ENCODE peak calls at places on chromosomes 7 and 10, in nine cellular contexts. One of them, this sample, is unnamed.
A peak's percentile ranks its signal among the peaks of the same experiment; 100 is the strongest.

GRCh38 chr7:101527844-101528667 is 101.0 kb downstream of the MYL10 start:
- DNase-seq in transverse colon: no peak
- DNase-seq in tibial nerve: no peak
- DNase-seq in upper lobe of left lung: no peak
- DNase-seq in esophagus muscularis mucosa: no peak
- DNase-seq in A549: no peak
- DNase-seq in ovary: no peak
- DNase-seq in sigmoid colon: no peak
- DNase-seq in H1: no peak
- DNase-seq in this sample: no peak

GRCh38 chr7:154584352-154585252 is 418.3 kb downstream of the PAXIP1 start:
- DNase-seq in transverse colon: no peak
- DNase-seq in tibial nerve: no peak
- DNase-seq in upper lobe of left lung: peak; percentile 40
- DNase-seq in esophagus muscularis mucosa: peak; percentile 88
- DNase-seq in A549: peak; percentile 9
- DNase-seq in ovary: no peak
- DNase-seq in sigmoid colon: no peak
- DNase-seq in H1: no peak
- DNase-seq in this sample: no peak

GRCh38 chr10:126059101-126059826 is 162.9 kb downstream of the FANK1 start:
- DNase-seq in transverse colon: no peak
- DNase-seq in tibial nerve: no peak
- DNase-seq in upper lobe of left lung: no peak
- DNase-seq in esophagus muscularis mucosa: no peak
- DNase-seq in A549: no peak
- DNase-seq in ovary: no peak
- DNase-seq in sigmoid colon: no peak
- DNase-seq in H1: no peak
- DNase-seq in this sample: no peak

GRCh38 chr7:26213821-26214515 is 12.4 kb downstream of the CBX3 start:
- DNase-seq in transverse colon: no peak
- DNase-seq in tibial nerve: no peak
- DNase-seq in upper lobe of left lung: no peak
- DNase-seq in esophagus muscularis mucosa: no peak
- DNase-seq in A549: no peak
- DNase-seq in ovary: no peak
- DNase-seq in sigmoid colon: no peak
- DNase-seq in H1: no peak
- DNase-seq in this sample: no peak

GRCh38 chr10:6748981-6749630 is 169.0 kb upstream of the PRKCQ start:
- DNase-seq in transverse colon: no peak
- DNase-seq in tibial nerve: no peak
- DNase-seq in upper lobe of left lung: no peak
- DNase-seq in esophagus muscularis mucosa: no peak
- DNase-seq in A549: no peak
- DNase-seq in ovary: no peak
- DNase-seq in sigmoid colon: no peak
- DNase-seq in H1: no peak
- DNase-seq in this sample: no peak

GRCh38 chr7:32228601-32229000 is 158.4 kb upstream of the PDE1C start:
- DNase-seq in transverse colon: no peak
- DNase-seq in tibial nerve: no peak
- DNase-seq in upper lobe of left lung: no peak
- DNase-seq in esophagus muscularis mucosa: no peak
- DNase-seq in A549: no peak
- DNase-seq in ovary: no peak
- DNase-seq in sigmoid colon: no peak
- DNase-seq in H1: no peak
- DNase-seq in this sample: no peak

GRCh38 chr10:11794566-11794965 is 28.6 kb upstream of the PROSER2 start:
- DNase-seq in transverse colon: no peak
- DNase-seq in tibial nerve: no peak
- DNase-seq in upper lobe of left lung: no peak
- DNase-seq in esophagus muscularis mucosa: no peak
- DNase-seq in A549: peak; percentile 68
- DNase-seq in ovary: no peak
- DNase-seq in sigmoid colon: no peak
- DNase-seq in H1: no peak
- DNase-seq in this sample: no peak

GRCh38 chr7:143259765-143260164 is 3.5 kb upstream of the GSTK1 start:
- DNase-seq in transverse colon: no peak
- DNase-seq in tibial nerve: no peak
- DNase-seq in upper lobe of left lung: no peak
- DNase-seq in esophagus muscularis mucosa: no peak
- DNase-seq in A549: no peak
- DNase-seq in ovary: no peak
- DNase-seq in sigmoid colon: no peak
- DNase-seq in H1: no peak
- DNase-seq in this sample: no peak

GRCh38 chr10:17547026-17547425 is 70.1 kb downstream of the HACD1 start:
- DNase-seq in transverse colon: no peak
- DNase-seq in tibial nerve: no peak
- DNase-seq in upper lobe of left lung: no peak
- DNase-seq in esophagus muscularis mucosa: no peak
- DNase-seq in A549: no peak
- DNase-seq in ovary: no peak
- DNase-seq in sigmoid colon: no peak
- DNase-seq in H1: no peak
- DNase-seq in this sample: no peak

GRCh38 chr10:84177541-84178386 is 4.2 kb downstream of the GPR15LG start:
- DNase-seq in transverse colon: no peak
- DNase-seq in tibial nerve: no peak
- DNase-seq in upper lobe of left lung: peak; percentile 40
- DNase-seq in esophagus muscularis mucosa: no peak
- DNase-seq in A549: no peak
- DNase-seq in ovary: no peak
- DNase-seq in sigmoid colon: no peak
- DNase-seq in H1: no peak
- DNase-seq in this sample: no peak

GRCh38 chr7:25069900-25070443 is 55.1 kb downstream of the CYCS start:
- DNase-seq in transverse colon: peak; percentile 39
- DNase-seq in tibial nerve: no peak
- DNase-seq in upper lobe of left lung: peak; percentile 42
- DNase-seq in esophagus muscularis mucosa: no peak
- DNase-seq in A549: peak; percentile 84
- DNase-seq in ovary: peak; percentile 45
- DNase-seq in sigmoid colon: peak; percentile 66
- DNase-seq in H1: no peak
- DNase-seq in this sample: no peak

GRCh38 chr7:78368781-78369180 is 570.2 kb downstream of the PHTF2 start:
- DNase-seq in transverse colon: no peak
- DNase-seq in tibial nerve: no peak
- DNase-seq in upper lobe of left lung: no peak
- DNase-seq in esophagus muscularis mucosa: no peak
- DNase-seq in A549: no peak
- DNase-seq in ovary: no peak
- DNase-seq in sigmoid colon: no peak
- DNase-seq in H1: no peak
- DNase-seq in this sample: no peak

GRCh38 chr7:19747740-19748339 is 25.6 kb downstream of the TMEM196 start:
- DNase-seq in transverse colon: no peak
- DNase-seq in tibial nerve: no peak
- DNase-seq in upper lobe of left lung: no peak
- DNase-seq in esophagus muscularis mucosa: no peak
- DNase-seq in A549: peak; percentile 33
- DNase-seq in ovary: no peak
- DNase-seq in sigmoid colon: no peak
- DNase-seq in H1: no peak
- DNase-seq in this sample: no peak

GRCh38 chr7:141674702-141675101 is 27.3 kb downstream of the DENND11 start:
- DNase-seq in transverse colon: no peak
- DNase-seq in tibial nerve: no peak
- DNase-seq in upper lobe of left lung: no peak
- DNase-seq in esophagus muscularis mucosa: no peak
- DNase-seq in A549: no peak
- DNase-seq in ovary: no peak
- DNase-seq in sigmoid colon: no peak
- DNase-seq in H1: peak; percentile 39
- DNase-seq in this sample: no peak

GRCh38 chr10:123009105-123009805 is 449 bp downstream of the ACADSB start:
- DNase-seq in transverse colon: peak; percentile 30
- DNase-seq in tibial nerve: no peak
- DNase-seq in upper lobe of left lung: peak; percentile 24
- DNase-seq in esophagus muscularis mucosa: no peak
- DNase-seq in A549: peak; percentile 27
- DNase-seq in ovary: peak; percentile 38
- DNase-seq in sigmoid colon: peak; percentile 69
- DNase-seq in H1: no peak
- DNase-seq in this sample: no peak
- TF ChIP-seq EP300 in transverse colon: no peak
- TF ChIP-seq EP300 in tibial nerve: no peak
- TF ChIP-seq EP300 in upper lobe of left lung: no peak
- TF ChIP-seq EP300 in esophagus muscularis mucosa: no peak
- TF ChIP-seq EP300 in A549: no peak
- TF ChIP-seq EP300 in ovary: no peak
- TF ChIP-seq EP300 in sigmoid colon: no peak
- TF ChIP-seq EP300 in H1: no peak
- TF ChIP-seq EP300 in this sample: no peak

GRCh38 chr7:17709127-17709526 is 231.2 kb downstream of the SNX13 start:
- DNase-seq in transverse colon: no peak
- DNase-seq in tibial nerve: no peak
- DNase-seq in upper lobe of left lung: no peak
- DNase-seq in esophagus muscularis mucosa: no peak
- DNase-seq in A549: no peak
- DNase-seq in ovary: no peak
- DNase-seq in sigmoid colon: no peak
- DNase-seq in H1: no peak
- DNase-seq in this sample: no peak

GRCh38 chr7:17710312-17710711 is 230.0 kb downstream of the SNX13 start:
- DNase-seq in transverse colon: no peak
- DNase-seq in tibial nerve: no peak
- DNase-seq in upper lobe of left lung: no peak
- DNase-seq in esophagus muscularis mucosa: no peak
- DNase-seq in A549: no peak
- DNase-seq in ovary: no peak
- DNase-seq in sigmoid colon: no peak
- DNase-seq in H1: no peak
- DNase-seq in this sample: no peak

GRCh38 chr7:17706734-17707133 is 233.6 kb downstream of the SNX13 start:
- DNase-seq in transverse colon: peak; percentile 16
- DNase-seq in tibial nerve: no peak
- DNase-seq in upper lobe of left lung: peak; percentile 38
- DNase-seq in esophagus muscularis mucosa: no peak
- DNase-seq in A549: peak; percentile 49
- DNase-seq in ovary: peak; percentile 23
- DNase-seq in sigmoid colon: peak; percentile 65
- DNase-seq in H1: no peak
- DNase-seq in this sample: no peak

GRCh38 chr7:17709599-17709998 is 230.7 kb downstream of the SNX13 start:
- DNase-seq in transverse colon: no peak
- DNase-seq in tibial nerve: no peak
- DNase-seq in upper lobe of left lung: no peak
- DNase-seq in esophagus muscularis mucosa: no peak
- DNase-seq in A549: no peak
- DNase-seq in ovary: no peak
- DNase-seq in sigmoid colon: no peak
- DNase-seq in H1: no peak
- DNase-seq in this sample: no peak

DNA sequence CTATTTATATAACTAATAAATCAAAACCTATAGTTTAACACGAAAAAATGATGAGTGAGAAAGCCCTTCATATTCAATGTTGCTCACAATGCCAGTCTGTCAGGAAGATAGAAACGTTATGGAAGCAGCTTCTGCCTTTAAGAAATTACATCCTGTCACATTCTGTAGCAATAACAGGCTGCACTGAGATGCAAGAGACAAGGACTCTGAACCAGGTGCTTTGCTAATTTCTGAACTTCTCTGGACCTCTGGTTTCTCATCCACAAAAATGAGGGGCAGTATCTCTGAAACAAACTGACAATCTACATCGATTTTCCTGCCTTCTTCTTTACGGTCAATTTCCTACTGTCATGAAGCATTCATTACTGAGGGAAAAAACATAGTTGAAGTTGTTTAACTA is 234.0 kb downstream of the SNX13 start:
- DNase-seq in transverse colon: no peak
- DNase-seq in tibial nerve: no peak
- DNase-seq in upper lobe of left lung: no peak
- DNase-seq in esophagus muscularis mucosa: no peak
- DNase-seq in A549: no peak
- DNase-seq in ovary: no peak
- DNase-seq in sigmoid colon: no peak
- DNase-seq in H1: no peak
- DNase-seq in this sample: no peak
- H3K4me3 ChIP-seq in transverse colon: no peak overlapping the region
- H3K4me3 ChIP-seq in tibial nerve: no peak overlapping the region
- H3K4me3 ChIP-seq in upper lobe of left lung: no peak overlapping the region
- H3K4me3 ChIP-seq in esophagus muscularis mucosa: no peak overlapping the region
- H3K4me3 ChIP-seq in A549: no peak overlapping the region
- H3K4me3 ChIP-seq in ovary: no peak overlapping the region
- H3K4me3 ChIP-seq in sigmoid colon: no peak overlapping the region
- H3K4me3 ChIP-seq in H1: no peak overlapping the region
- H3K4me3 ChIP-seq in this sample: no peak overlapping the region

GRCh38 chr7:158185653-158186052 is 402.0 kb downstream of the PTPRN2 start:
- DNase-seq in transverse colon: no peak
- DNase-seq in tibial nerve: no peak
- DNase-seq in upper lobe of left lung: no peak
- DNase-seq in esophagus muscularis mucosa: peak; percentile 85
- DNase-seq in A549: no peak
- DNase-seq in ovary: no peak
- DNase-seq in sigmoid colon: no peak
- DNase-seq in H1: no peak
- DNase-seq in this sample: no peak

GRCh38 chr7:158188676-158189075 is 398.9 kb downstream of the PTPRN2 start:
- DNase-seq in transverse colon: no peak
- DNase-seq in tibial nerve: no peak
- DNase-seq in upper lobe of left lung: no peak
- DNase-seq in esophagus muscularis mucosa: no peak
- DNase-seq in A549: no peak
- DNase-seq in ovary: no peak
- DNase-seq in sigmoid colon: no peak
- DNase-seq in H1: no peak
- DNase-seq in this sample: no peak

GRCh38 chr7:158187055-158187770 is 400.4 kb downstream of the PTPRN2 start:
- DNase-seq in transverse colon: no peak
- DNase-seq in tibial nerve: no peak
- DNase-seq in upper lobe of left lung: no peak
- DNase-seq in esophagus muscularis mucosa: no peak
- DNase-seq in A549: no peak
- DNase-seq in ovary: no peak
- DNase-seq in sigmoid colon: no peak
- DNase-seq in H1: no peak
- DNase-seq in this sample: no peak

GRCh38 chr7:158183431-158183830 is 404.2 kb downstream of the PTPRN2 start:
- DNase-seq in transverse colon: no peak
- DNase-seq in tibial nerve: no peak
- DNase-seq in upper lobe of left lung: no peak
- DNase-seq in esophagus muscularis mucosa: peak; percentile 79
- DNase-seq in A549: no peak
- DNase-seq in ovary: no peak
- DNase-seq in sigmoid colon: no peak
- DNase-seq in H1: no peak
- DNase-seq in this sample: no peak

GRCh38 chr7:158186406-158186805 is 401.2 kb downstream of the PTPRN2 start:
- DNase-seq in transverse colon: no peak
- DNase-seq in tibial nerve: no peak
- DNase-seq in upper lobe of left lung: no peak
- DNase-seq in esophagus muscularis mucosa: peak; percentile 50
- DNase-seq in A549: no peak
- DNase-seq in ovary: no peak
- DNase-seq in sigmoid colon: no peak
- DNase-seq in H1: no peak
- DNase-seq in this sample: no peak
- TF ChIP-seq POLR2A in transverse colon: no peak
- TF ChIP-seq POLR2A in tibial nerve: no peak
- TF ChIP-seq POLR2A in upper lobe of left lung: no peak
- TF ChIP-seq POLR2A in esophagus muscularis mucosa: no peak
- TF ChIP-seq POLR2A in A549: no peak
- TF ChIP-seq POLR2A in ovary: no peak
- TF ChIP-seq POLR2A in sigmoid colon: no peak
- TF ChIP-seq POLR2A in H1: no peak
- TF ChIP-seq POLR2A in this sample: no peak

GRCh38 chr7:108448777-108449576 is 7.3 kb downstream of the NRCAM start:
- DNase-seq in transverse colon: no peak
- DNase-seq in tibial nerve: no peak
- DNase-seq in upper lobe of left lung: no peak
- DNase-seq in esophagus muscularis mucosa: no peak
- DNase-seq in A549: no peak
- DNase-seq in ovary: no peak
- DNase-seq in sigmoid colon: no peak
- DNase-seq in H1: no peak
- DNase-seq in this sample: no peak
- TF ChIP-seq EP300 in transverse colon: no peak
- TF ChIP-seq EP300 in tibial nerve: no peak
- TF ChIP-seq EP300 in upper lobe of left lung: no peak
- TF ChIP-seq EP300 in esophagus muscularis mucosa: no peak
- TF ChIP-seq EP300 in A549: no peak
- TF ChIP-seq EP300 in ovary: no peak
- TF ChIP-seq EP300 in sigmoid colon: no peak
- TF ChIP-seq EP300 in H1: no peak
- TF ChIP-seq EP300 in this sample: no peak

This sample was measured in suprapubic skin.